ENCODE peak calls at places on chromosome 14, in seven cellular contexts. Z is Peyer's patch, O is adrenal gland, L is right lobe of liver, B is tibial nerve, D is heart left ventricle, V is A549. Y is an unnamed sample.

GRCh38 chr14:55426881-55427280 is 13.5 kb downstream of the TBPL2 start:
- DNase-seq in Z (no peak), O (no peak), L (no peak), B (no peak), D (no peak), V (no peak), Y (no peak)

GRCh38 chr14:102223682-102224081 is 81.3 kb downstream of the MOK start:
- DNase-seq in Z (no peak), O (no peak), L (no peak), B (no peak), D (no peak), V (no peak), Y (no peak)

GRCh38 chr14:35161231-35161630 is 38.9 kb downstream of the PRORP start:
- DNase-seq in Z (no peak), O (no peak), L (no peak), B (no peak), D (no peak), V (no peak), Y (no peak)

GRCh38 chr14:25032092-25032784 is 17.7 kb downstream of the STXBP6 start:
- DNase-seq in Z (no peak), O (no peak), L (no peak), B (no peak), D (no peak), V (no peak), Y (peak; percentile 40)

GRCh38 chr14:96085369-96085768 is 46.2 kb downstream of the C14orf132 start:
- DNase-seq in Z (no peak), O (no peak), L (peak; percentile 15), B (no peak), D (no peak), V (no peak), Y (no peak)

GRCh38 chr14:69671365-69672050 is 60.1 kb downstream of the SUSD6 start:
- DNase-seq in Z (no peak), O (no peak), L (no peak), B (no peak), D (no peak), V (no peak), Y (no peak)

GRCh38 chr14:60753264-60754126 is 18.9 kb downstream of the MNAT1 start:
- DNase-seq in Z (peak; percentile 34), O (no peak), L (no peak), B (no peak), D (no peak), V (no peak), Y (no peak)

GRCh38 chr14:96253140-96253539 is 2.9 kb upstream of the BDKRB1 start:
- DNase-seq in Z (no peak), O (no peak), L (no peak), B (no peak), D (no peak), V (peak; percentile 64), Y (no peak)

GRCh38 chr14:75249251-75249957 is 29.2 kb upstream of the FOS start:
- DNase-seq in Z (peak; percentile 80), O (no peak), L (no peak), B (no peak), D (no peak), V (no peak), Y (no peak)

GRCh38 chr14:90726656-90727055 is 89.6 kb downstream of the TTC7B start:
- DNase-seq in Z (no peak), O (peak; percentile 36), L (no peak), B (peak; percentile 70), D (no peak), V (no peak), Y (no peak)

GRCh38 chr14:70033561-70033960 is 154.3 kb downstream of the SMOC1 start:
- DNase-seq in Z (no peak), O (no peak), L (no peak), B (no peak), D (no peak), V (no peak), Y (no peak)

GRCh38 chr14:89956294-89957009 is 725 bp downstream of the TDP1 start:
- DNase-seq in Z (peak; percentile 71), O (peak; percentile 87), L (peak; percentile 63), B (peak; percentile 20), D (peak; percentile 41), V (no peak), Y (peak; percentile 41)

GRCh38 chr14:55117816-55118441 is 11.1 kb upstream of the LGALS3 start:
- DNase-seq in Z (no peak), O (no peak), L (no peak), B (peak; percentile 49), D (peak; percentile 39), V (no peak), Y (no peak)

GRCh38 chr14:92637228-92637627 is 111.2 kb downstream of the LGMN start:
- DNase-seq in Z (no peak), O (no peak), L (no peak), B (no peak), D (no peak), V (no peak), Y (no peak)

GRCh38 chr14:100438678-100439592 is 115.8 kb downstream of the SLC25A47 start:
- DNase-seq in Z (peak; percentile 20), O (peak; percentile 86), L (peak; percentile 34), B (no peak), D (no peak), V (peak; percentile 98), Y (no peak)

GRCh38 chr14:61484826-61485584 is 163.6 kb downstream of the PRKCH start:
- DNase-seq in Z (no peak), O (no peak), L (no peak), B (no peak), D (no peak), V (no peak), Y (no peak)

GRCh38 chr14:71142375-71143038 is 235.2 kb downstream of the PCNX1 start:
- DNase-seq in Z (no peak), O (no peak), L (no peak), B (no peak), D (no peak), V (no peak), Y (no peak)

GRCh38 chr14:36048667-36049066 is 127.9 kb downstream of the PTCSC3 start:
- DNase-seq in Z (no peak), O (no peak), L (no peak), B (no peak), D (peak; percentile 8), V (no peak), Y (no peak)

GRCh38 chr14:100534528-100535286 is 52.5 kb downstream of the BEGAIN start:
- DNase-seq in Z (no peak), O (peak; percentile 11), L (peak; percentile 54), B (peak; percentile 3), D (peak; percentile 2), V (no peak), Y (peak; percentile 67)

GRCh38 chr14:57390806-57391562 is 598 bp downstream of the NAA30 start:
- DNase-seq in Z (peak; percentile 23), O (peak; percentile 42), L (peak; percentile 71), B (no peak), D (no peak), V (peak; percentile 14), Y (peak; percentile 38)

GRCh38 chr14:72828604-72829003 is 65.3 kb downstream of the DPF3 start:
- DNase-seq in Z (no peak), O (no peak), L (peak; percentile 68), B (no peak), D (peak; percentile 28), V (no peak), Y (peak; percentile 48)

GRCh38 chr14:72826039-72826438 is 67.9 kb downstream of the DPF3 start:
- DNase-seq in Z (no peak), O (no peak), L (no peak), B (no peak), D (no peak), V (no peak), Y (no peak)

GRCh38 chr14:72824051-72824450 is 69.8 kb downstream of the DPF3 start:
- DNase-seq in Z (no peak), O (no peak), L (no peak), B (no peak), D (no peak), V (no peak), Y (no peak)

GRCh38 chr14:72822946-72823611 is 70.8 kb downstream of the DPF3 start:
- DNase-seq in Z (no peak), O (no peak), L (no peak), B (no peak), D (peak; percentile 71), V (no peak), Y (peak; percentile 56)

DNA sequence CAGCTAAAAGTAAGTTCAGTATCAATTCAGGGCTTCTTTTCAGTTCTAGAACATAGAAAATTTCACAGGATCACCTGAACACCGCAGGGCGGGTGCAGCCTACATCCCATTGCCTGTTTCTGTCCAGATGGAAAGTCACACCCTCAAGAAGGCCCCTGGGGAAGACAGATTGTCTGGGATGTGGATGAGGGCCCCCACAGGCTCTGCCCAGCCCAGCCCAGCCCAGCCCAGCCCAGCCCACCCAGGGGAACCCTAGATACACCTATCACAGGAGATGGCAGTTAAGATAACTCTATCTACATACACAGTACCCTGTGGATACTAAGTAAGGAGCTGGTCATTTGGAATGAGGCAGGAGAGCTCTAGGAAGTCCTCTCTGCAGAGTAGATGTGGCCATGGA is 68.4 kb downstream of the DPF3 start:
- DNase-seq in Z (no peak), O (no peak), L (no peak), B (no peak), D (no peak), V (no peak), Y (no peak)
- H3K4me3 ChIP-seq in Z (no peak overlapping the region), O (no peak overlapping the region), L (no peak overlapping the region), B (no peak overlapping the region), D (no peak overlapping the region), V (no peak overlapping the region), Y (no peak overlapping the region)

DNA sequence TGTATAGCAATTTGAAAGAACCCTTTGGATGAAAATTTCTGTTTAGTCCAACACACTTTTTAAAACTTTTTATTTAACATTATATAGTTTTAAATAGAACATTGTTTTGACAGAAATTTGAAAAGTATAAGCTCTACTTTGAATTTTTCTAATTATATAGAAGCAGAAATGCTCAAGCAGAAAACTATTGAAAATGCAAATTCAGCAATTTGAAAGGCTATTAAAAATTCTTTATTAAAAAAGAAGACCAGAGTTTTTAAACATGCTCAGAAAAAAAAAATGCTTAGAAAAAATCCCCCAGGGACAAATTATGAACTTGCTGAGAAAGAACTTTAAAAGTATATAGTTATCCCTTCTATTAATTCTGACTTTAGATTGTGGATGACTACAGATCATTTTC is 21.1 kb upstream of the FSCB start:
- DNase-seq in Z (no peak), O (no peak), L (no peak), B (no peak), D (no peak), V (no peak), Y (no peak)
- TF ChIP-seq POLR2A in Z (no peak), O (no peak), L (no peak), B (no peak), D (no peak), V (no peak), Y (no peak)

DNA sequence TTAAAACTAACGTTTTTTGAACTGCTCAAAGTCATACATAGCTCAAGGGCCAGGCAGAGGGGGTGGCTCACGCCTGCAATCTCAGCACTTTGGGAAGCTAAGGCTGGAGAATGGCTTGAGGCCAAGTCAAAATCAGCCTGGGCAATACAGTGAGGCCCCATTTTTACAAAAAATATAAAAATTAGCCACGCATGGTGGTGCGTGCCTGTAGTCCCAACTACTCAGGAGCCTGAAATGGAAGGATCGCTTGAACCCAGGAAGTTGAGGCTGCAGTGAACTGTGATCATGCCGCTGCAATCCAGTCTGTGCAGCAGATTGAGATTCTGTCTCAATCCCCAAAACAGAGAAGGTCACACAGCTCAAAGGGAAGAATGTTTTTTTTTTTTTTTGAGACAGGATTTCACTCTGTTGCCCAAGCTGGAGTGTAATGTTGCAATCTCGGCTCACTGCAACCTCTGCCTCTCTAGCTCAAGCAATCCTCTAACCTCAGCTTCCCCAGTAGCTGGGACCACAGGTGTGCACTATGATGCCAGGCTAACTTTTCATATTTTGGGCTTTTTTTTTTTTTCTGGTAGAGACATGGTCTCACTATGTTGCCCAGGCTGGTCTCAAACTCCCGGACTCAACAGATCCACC is 2.9 kb downstream of the RBM23 start:
- DNase-seq in Z (no peak), O (peak; percentile 71), L (peak; percentile 62), B (peak; percentile 56), D (no peak), V (no peak), Y (no peak)
- H3K27ac ChIP-seq in Z (no peak overlapping the region), O (peak overlapping the region; percentile 69), L (peak overlapping the region; percentile 100), B (peak overlapping the region; percentile 32), D (no peak overlapping the region), V (no peak overlapping the region), Y (no peak overlapping the region)

GRCh38 chr14:47929334-47929733 is 253.9 kb upstream of the MDGA2 start:
- DNase-seq in Z (no peak), O (no peak), L (no peak), B (no peak), D (no peak), V (no peak), Y (no peak)
- H3K4me3 ChIP-seq in Z (no peak overlapping the region), O (no peak overlapping the region), L (no peak overlapping the region), B (no peak overlapping the region), D (no peak overlapping the region), V (no peak overlapping the region), Y (no peak overlapping the region)

Y was measured in testis.